ENCODE peak calls at places on chromosomes 11 and 22, in five cellular contexts. T is AG04450; Y is naive thymus-derived CD4-positive, alpha-beta T cell; G is stimulated activated CD4-positive, alpha-beta T cell treated with anti-CD3 and anti-CD28 coated beads, Interleukin-4, amount 100 ng/mL, for 48 hours; D is OCI-LY7. A is an unnamed sample.

GRCh38 chr11:33699515-33700424 is 856 bp downstream of the C11orf91 start:
- DNase-seq in T (no peak), Y (peak), G (no peak), D (no peak), A (no peak)

GRCh38 chr22:44329179-44329796 is 16.5 kb upstream of the SHISAL1 start:
- DNase-seq in T (no peak), Y (no peak), G (peak), D (peak), A (no peak)

GRCh38 chr22:43734370-43735005 is 77.6 kb downstream of the EFCAB6 start:
- DNase-seq in T (no peak), Y (no peak), G (no peak), D (no peak), A (no peak)

GRCh38 chr22:28141614-28142013 is 222.6 kb upstream of the PITPNB start:
- DNase-seq in T (peak), Y (no peak), G (no peak), D (no peak), A (no peak)

GRCh38 chr11:83717551-83717950 is 431.4 kb upstream of the CCDC90B start:
- DNase-seq in T (no peak), Y (no peak), G (no peak), D (no peak), A (no peak)

GRCh38 chr11:6623391-6624363 is 4.5 kb upstream of the TPP1 start:
- DNase-seq in T (no peak), Y (no peak), G (no peak), D (no peak), A (no peak)

GRCh38 chr11:61539009-61539408 is 30.5 kb downstream of the LRRC10B start:
- DNase-seq in T (no peak), Y (no peak), G (no peak), D (no peak), A (no peak)

GRCh38 chr11:37124384-37124783 is 526.3 kb upstream of the RAG2 start:
- DNase-seq in T (no peak), Y (no peak), G (no peak), D (no peak), A (no peak)

A was measured in glomerular endothelial cell.